ENCODE peak calls at places on chromosomes 16 and 17, in six cellular contexts. P is NCI-H510A treated with DMSO at 0.1 percent for 48 hours, T is stomach, N is anterior cingulate cortex, R is neuronal stem cell, B is GM12865. W is an unnamed sample.

GRCh38 chr17:76238847-76239537 is 1.3 kb downstream of the RNF157 start:
- DNase-seq in P (peak; percentile 24), T (no peak), N (no peak), B (peak; percentile 64), R (no peak), W (peak; percentile 32)

GRCh38 chr17:77217566-77217965 is 76.8 kb downstream of the SEC14L1 start:
- DNase-seq in R (no peak), T (no peak), P (no peak), B (no peak), N (no peak), W (no peak)

GRCh38 chr16:88020513-88020885 is 69.3 kb downstream of the BANP start:
- DNase-seq in P (no peak), T (no peak), R (no peak), B (no peak), N (no peak), W (no peak)

GRCh38 chr17:80859004-80859941 is 132.4 kb upstream of the CHMP6 start:
- DNase-seq in N (no peak), B (no peak), P (no peak), T (peak; percentile 75), R (no peak), W (no peak)

GRCh38 chr16:66427871-66428681 is 981 bp downstream of the BEAN1 start:
- DNase-seq in R (no peak), P (no peak), T (no peak), B (no peak), N (no peak), W (no peak)

GRCh38 chr16:51818342-51818944 is 667.4 kb upstream of the SALL1 start:
- DNase-seq in P (peak; percentile 72), B (peak; percentile 62), N (no peak), T (peak; percentile 78), R (peak; percentile 52), W (peak; percentile 62)

GRCh38 chr16:74862743-74863244 is 88.2 kb upstream of the FA2H start:
- DNase-seq in T (no peak), B (peak; percentile 74), R (peak; percentile 33), P (peak; percentile 62), N (no peak), W (no peak)

GRCh38 chr16:30351586-30352419 is 3.3 kb downstream of the CD2BP2 start:
- DNase-seq in R (no peak), P (no peak), B (no peak), N (peak; percentile 54), T (peak; percentile 92), W (no peak)

GRCh38 chr17:13350466-13350865 is 251.3 kb downstream of the HS3ST3A1 start:
- DNase-seq in T (no peak), B (no peak), N (no peak), P (no peak), R (no peak), W (no peak)

GRCh38 chr17:47730681-47731080 is 2.4 kb upstream of the TBX21 start:
- DNase-seq in N (no peak), B (no peak), P (no peak), R (no peak), T (no peak), W (no peak)

GRCh38 chr16:30992931-30993816 is 8.2 kb downstream of the HSD3B7 start:
- DNase-seq in B (no peak), T (no peak), P (no peak), R (no peak), N (no peak), W (no peak)

GRCh38 chr16:86044881-86045600 is 146.1 kb downstream of the IRF8 start:
- DNase-seq in P (no peak), N (no peak), R (no peak), T (peak; percentile 67), B (peak; percentile 23), W (no peak)

GRCh38 chr16:86048221-86048620 is 149.3 kb downstream of the IRF8 start:
- DNase-seq in T (no peak), N (no peak), R (no peak), P (no peak), B (no peak), W (no peak)

GRCh38 chr17:79484600-79485398 is 126.1 kb downstream of the RBFOX3 start:
- DNase-seq in B (no peak), R (no peak), P (no peak), N (no peak), T (no peak), W (no peak)

GRCh38 chr16:373848-374615 is 3.7 kb upstream of the MRPL28 start:
- DNase-seq in N (no peak), R (no peak), P (no peak), B (no peak), T (no peak), W (no peak)

GRCh38 chr16:83994087-83994486 is 26.0 kb downstream of the NECAB2 start:
- DNase-seq in T (no peak), R (no peak), N (no peak), P (no peak), B (no peak), W (no peak)

GRCh38 chr17:39665642-39666221 is 583 bp downstream of the TCAP start:
- DNase-seq in P (peak; percentile 28), N (no peak), R (no peak), B (no peak), T (no peak), W (no peak)

GRCh38 chr16:3195975-3196374 is 8.0 kb downstream of the OR1F1 start:
- DNase-seq in T (no peak), P (no peak), R (no peak), N (no peak), B (no peak), W (no peak)

GRCh38 chr17:49438439-49438861 is 23.8 kb upstream of the PHB1 start:
- DNase-seq in N (no peak), R (peak; percentile 89), B (no peak), P (no peak), T (no peak), W (peak; percentile 94)

GRCh38 chr16:7703661-7704060 is 371.0 kb downstream of the RBFOX1 start:
- DNase-seq in N (no peak), T (no peak), B (no peak), R (no peak), P (no peak), W (no peak)

GRCh38 chr16:86443508-86444130 is 66.7 kb upstream of the FOXF1 start:
- DNase-seq in R (no peak), T (no peak), P (no peak), B (no peak), N (no peak), W (no peak)

GRCh38 chr17:57607553-57608120 is 137.5 kb downstream of the CCDC182 start:
- DNase-seq in P (peak; percentile 74), R (no peak), B (no peak), T (no peak), N (no peak), W (no peak)

GRCh38 chr16:46650224-46650623 is 29.0 kb upstream of the SHCBP1 start:
- DNase-seq in R (no peak), P (no peak), T (no peak), B (no peak), N (no peak), W (no peak)

GRCh38 chr17:75645889-75646625 is 12.8 kb downstream of the SMIM5 start:
- DNase-seq in N (peak; percentile 15), P (no peak), B (no peak), R (no peak), T (peak; percentile 94), W (no peak)

GRCh38 chr17:77880702-77881450 is 77.6 kb upstream of the TNRC6C start:
- DNase-seq in R (no peak), B (no peak), N (no peak), P (no peak), T (no peak), W (no peak)

GRCh38 chr17:77656054-77656453 is 302.4 kb upstream of the TNRC6C start:
- DNase-seq in P (no peak), N (no peak), T (no peak), B (no peak), R (no peak), W (no peak)

GRCh38 chr17:55177159-55177913 is 87.4 kb upstream of the HLF start:
- DNase-seq in B (peak; percentile 15), R (no peak), N (no peak), T (no peak), P (no peak), W (no peak)

GRCh38 chr17:48546924-48547838 is 2.3 kb upstream of the HOXB2 start:
- DNase-seq in R (no peak), B (no peak), N (no peak), P (no peak), T (no peak), W (no peak)

GRCh38 chr16:51154271-51155171 is 3.5 kb upstream of the SALL1 start:
- DNase-seq in B (no peak), P (no peak), T (no peak), N (no peak), R (no peak), W (peak; percentile 79)

GRCh38 chr17:79337053-79337452 is 262.4 kb downstream of the ENGASE start:
- DNase-seq in P (no peak), B (no peak), R (no peak), N (no peak), T (no peak), W (no peak)

GRCh38 chr16:15434425-15435215 is at the start of gene BMERB1:
- DNase-seq in R (peak; percentile 79), B (peak; percentile 34), N (peak; percentile 72), T (peak; percentile 59), P (peak; percentile 94), W (peak; percentile 84)

GRCh38 chr17:42049834-42050359 is 504 bp downstream of the C17orf113 start:
- DNase-seq in N (no peak), B (no peak), P (no peak), T (no peak), R (no peak), W (no peak)

GRCh38 chr17:53525590-53525989 is 297.1 kb upstream of the KIF2B start:
- DNase-seq in B (no peak), R (no peak), P (no peak), N (no peak), T (no peak), W (no peak)

GRCh38 chr17:16477255-16477654 is 14.7 kb downstream of the LRRC75A start:
- DNase-seq in P (no peak), R (no peak), N (no peak), T (no peak), B (no peak), W (no peak)

GRCh38 chr16:75377971-75378386 is 55.3 kb downstream of the CFDP1 start:
- DNase-seq in P (no peak), B (peak; percentile 9), R (peak; percentile 74), N (no peak), T (no peak), W (peak; percentile 66)

GRCh38 chr17:80182118-80182844 is 12.5 kb downstream of the CARD14 start:
- DNase-seq in P (no peak), B (no peak), R (no peak), T (no peak), N (no peak), W (no peak)